ENCODE peak calls at places on chromosomes 4 and X, in four cellular contexts. One of them, this sample, is unnamed.

GRCh38 chr4:76584235-76585152 is 149.5 kb downstream of the SHROOM3 start:
- DNase-seq in HCT116: no peak
- DNase-seq in GM12878: no peak
- DNase-seq in SK-N-SH: no peak
- DNase-seq in this sample: no peak

GRCh38 chr4:54703182-54703581 is 45.4 kb downstream of the KIT start:
- DNase-seq in HCT116: no peak
- DNase-seq in GM12878: no peak
- DNase-seq in SK-N-SH: no peak
- DNase-seq in this sample: no peak

GRCh38 chr4:69718376-69719293 is 41.8 kb downstream of the SULT1B1 start:
- DNase-seq in HCT116: no peak
- DNase-seq in GM12878: no peak
- DNase-seq in SK-N-SH: no peak
- DNase-seq in this sample: no peak

GRCh38 chr4:3729885-3730226 is 36.3 kb upstream of the ADRA2C start:
- DNase-seq in HCT116: no peak
- DNase-seq in GM12878: no peak
- DNase-seq in SK-N-SH: no peak
- DNase-seq in this sample: no peak

GRCh38 chr4:73662709-73663546 is 42.7 kb upstream of the RASSF6 start:
- DNase-seq in HCT116: peak; percentile 21
- DNase-seq in GM12878: no peak
- DNase-seq in SK-N-SH: no peak
- DNase-seq in this sample: peak; percentile 22

GRCh38 chr4:73161527-73162185 is 92.1 kb upstream of the COX18 start:
- DNase-seq in HCT116: no peak
- DNase-seq in GM12878: no peak
- DNase-seq in SK-N-SH: no peak
- DNase-seq in this sample: no peak

GRCh38 chrX:95505721-95506120 is 1178.9 kb upstream of the DIAPH2 start:
- DNase-seq in HCT116: no peak
- DNase-seq in GM12878: no peak
- DNase-seq in SK-N-SH: no peak
- DNase-seq in this sample: no peak

GRCh38 chrX:74500067-74500466 is 78.8 kb downstream of the SLC16A2 start:
- DNase-seq in HCT116: no peak
- DNase-seq in GM12878: no peak
- DNase-seq in SK-N-SH: no peak
- DNase-seq in this sample: no peak

GRCh38 chrX:68454476-68455150 is 21.3 kb upstream of the OPHN1 start:
- DNase-seq in HCT116: no peak
- DNase-seq in GM12878: no peak
- DNase-seq in SK-N-SH: no peak
- DNase-seq in this sample: peak; percentile 75

GRCh38 chr4:149498246-149498645 is 317.4 kb downstream of the IQCM start:
- DNase-seq in HCT116: no peak
- DNase-seq in GM12878: no peak
- DNase-seq in SK-N-SH: no peak
- DNase-seq in this sample: no peak

GRCh38 chr4:15964159-15964558 is 1.2 kb upstream of the FGFBP2 start:
- DNase-seq in HCT116: no peak
- DNase-seq in GM12878: no peak
- DNase-seq in SK-N-SH: no peak
- DNase-seq in this sample: no peak

GRCh38 chr4:1851575-1852415 is 4.2 kb downstream of the LETM1 start:
- DNase-seq in HCT116: no peak
- DNase-seq in GM12878: no peak
- DNase-seq in SK-N-SH: no peak
- DNase-seq in this sample: no peak

GRCh38 chr4:128332086-128332485 is 44.5 kb upstream of the PGRMC2 start:
- DNase-seq in HCT116: no peak
- DNase-seq in GM12878: no peak
- DNase-seq in SK-N-SH: no peak
- DNase-seq in this sample: no peak

GRCh38 chr4:39151120-39151713 is 31.1 kb upstream of the WDR19 start:
- DNase-seq in HCT116: no peak
- DNase-seq in GM12878: no peak
- DNase-seq in SK-N-SH: peak; percentile 9
- DNase-seq in this sample: no peak

GRCh38 chr4:26936284-26937065 is 75.8 kb downstream of the STIM2 start:
- DNase-seq in HCT116: no peak
- DNase-seq in GM12878: no peak
- DNase-seq in SK-N-SH: no peak
- DNase-seq in this sample: no peak

GRCh38 chr4:186554485-186554884 is 882 bp downstream of the MTNR1A start:
- DNase-seq in HCT116: peak; percentile 37
- DNase-seq in GM12878: no peak
- DNase-seq in SK-N-SH: no peak
- DNase-seq in this sample: peak; percentile 44

GRCh38 chr4:39850727-39851126 is 127.0 kb downstream of the PDS5A start:
- DNase-seq in HCT116: no peak
- DNase-seq in GM12878: no peak
- DNase-seq in SK-N-SH: no peak
- DNase-seq in this sample: no peak

GRCh38 chr4:21757281-21757680 is 191.3 kb downstream of the KCNIP4 start:
- DNase-seq in HCT116: no peak
- DNase-seq in GM12878: no peak
- DNase-seq in SK-N-SH: no peak
- DNase-seq in this sample: no peak

GRCh38 chr4:99861120-99861905 is 32.9 kb downstream of the LAMTOR3 start:
- DNase-seq in HCT116: no peak
- DNase-seq in GM12878: no peak
- DNase-seq in SK-N-SH: no peak
- DNase-seq in this sample: no peak

GRCh38 chr4:168248311-168248710 is 70.2 kb downstream of the DDX60 start:
- DNase-seq in HCT116: no peak
- DNase-seq in GM12878: no peak
- DNase-seq in SK-N-SH: no peak
- DNase-seq in this sample: no peak

GRCh38 chr4:154687840-154688239 is 56.0 kb upstream of the LRAT start:
- DNase-seq in HCT116: no peak
- DNase-seq in GM12878: no peak
- DNase-seq in SK-N-SH: no peak
- DNase-seq in this sample: no peak

GRCh38 chr4:87497141-87497540 is 32.0 kb downstream of the SPARCL1 start:
- DNase-seq in HCT116: no peak
- DNase-seq in GM12878: no peak
- DNase-seq in SK-N-SH: no peak
- DNase-seq in this sample: no peak

GRCh38 chr4:104966349-104967033 is 180.2 kb upstream of the TET2 start:
- DNase-seq in HCT116: no peak
- DNase-seq in GM12878: peak; percentile 96
- DNase-seq in SK-N-SH: no peak
- DNase-seq in this sample: peak; percentile 80

GRCh38 chr4:139300431-139301142 is 718 bp upstream of the NAA15 start:
- DNase-seq in HCT116: no peak
- DNase-seq in GM12878: peak; percentile 36
- DNase-seq in SK-N-SH: peak; percentile 38
- DNase-seq in this sample: no peak

GRCh38 chr4:102299708-102300107 is 45.6 kb downstream of the SLC39A8 start:
- DNase-seq in HCT116: peak; percentile 32
- DNase-seq in GM12878: no peak
- DNase-seq in SK-N-SH: peak; percentile 24
- DNase-seq in this sample: no peak

GRCh38 chrX:139720136-139720535 is 12.2 kb upstream of the MCF2 start:
- DNase-seq in HCT116: no peak
- DNase-seq in GM12878: no peak
- DNase-seq in SK-N-SH: no peak
- DNase-seq in this sample: no peak

GRCh38 chr4:26746742-26747351 is 113.8 kb upstream of the STIM2 start:
- DNase-seq in HCT116: no peak
- DNase-seq in GM12878: peak; percentile 55
- DNase-seq in SK-N-SH: no peak
- DNase-seq in this sample: no peak

GRCh38 chr4:75142850-75143249 is 209.9 kb downstream of the PARM1 start:
- DNase-seq in HCT116: no peak
- DNase-seq in GM12878: no peak
- DNase-seq in SK-N-SH: no peak
- DNase-seq in this sample: no peak

GRCh38 chr4:176841730-176842129 is 49.0 kb upstream of the VEGFC start:
- DNase-seq in HCT116: no peak
- DNase-seq in GM12878: no peak
- DNase-seq in SK-N-SH: no peak
- DNase-seq in this sample: no peak
- TF ChIP-seq JUND in HCT116: no peak
- TF ChIP-seq JUND in GM12878: no peak
- TF ChIP-seq JUND in SK-N-SH: peak; percentile 99
- TF ChIP-seq JUND in this sample: no peak

DNA sequence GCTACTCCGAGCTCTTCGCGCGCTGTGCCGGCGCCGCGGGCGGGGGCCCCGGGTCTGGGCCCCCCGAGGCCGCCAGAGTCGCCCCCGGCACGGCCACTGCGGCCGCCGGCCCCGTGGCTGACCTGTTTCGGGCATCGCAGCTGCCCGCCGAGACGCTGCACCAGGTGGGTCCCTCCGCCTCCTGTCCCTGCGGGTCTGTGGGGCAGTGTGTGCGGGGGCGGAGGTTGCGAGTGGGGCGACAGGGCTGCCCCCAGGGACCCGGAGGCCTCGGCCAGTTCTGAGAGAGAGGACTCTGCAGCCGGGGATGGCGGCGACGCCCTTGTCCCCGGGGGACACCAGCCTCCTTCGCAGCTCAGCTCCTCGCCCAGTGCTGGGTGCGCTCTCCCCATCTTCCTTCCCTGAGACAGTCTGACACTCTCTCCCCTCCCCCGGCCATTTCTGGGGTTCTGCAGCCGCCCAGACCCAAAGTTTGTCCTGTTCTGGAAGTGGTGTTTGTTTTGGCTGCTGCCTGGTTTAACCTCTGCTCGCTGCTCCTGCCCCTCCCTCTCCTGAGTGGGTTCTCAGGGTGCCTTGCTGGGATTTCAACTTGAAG is 609 bp downstream of the REPS2 start:
- DNase-seq in HCT116: no peak
- DNase-seq in GM12878: no peak
- DNase-seq in SK-N-SH: no peak
- DNase-seq in this sample: peak; percentile 6
- TF ChIP-seq JUND in HCT116: no peak
- TF ChIP-seq JUND in GM12878: no peak
- TF ChIP-seq JUND in SK-N-SH: no peak
- TF ChIP-seq JUND in this sample: no peak

GRCh38 chrX:18377802-18378201 is 23.3 kb upstream of the SCML2 start:
- DNase-seq in HCT116: peak; percentile 29
- DNase-seq in GM12878: no peak
- DNase-seq in SK-N-SH: peak; percentile 46
- DNase-seq in this sample: peak; percentile 7
- TF ChIP-seq JUND in HCT116: no peak
- TF ChIP-seq JUND in GM12878: no peak
- TF ChIP-seq JUND in SK-N-SH: no peak
- TF ChIP-seq JUND in this sample: no peak

GRCh38 chr4:110865611-110866254 is 242.9 kb upstream of the PITX2 start:
- DNase-seq in HCT116: no peak
- DNase-seq in GM12878: no peak
- DNase-seq in SK-N-SH: no peak
- DNase-seq in this sample: no peak
- TF ChIP-seq JUND in HCT116: no peak
- TF ChIP-seq JUND in GM12878: no peak
- TF ChIP-seq JUND in SK-N-SH: no peak
- TF ChIP-seq JUND in this sample: no peak

GRCh38 chr4:8817081-8817812 is 54.4 kb downstream of the HMX1 start:
- DNase-seq in HCT116: no peak
- DNase-seq in GM12878: no peak
- DNase-seq in SK-N-SH: peak; percentile 1
- DNase-seq in this sample: no peak
- TF ChIP-seq JUND in HCT116: no peak
- TF ChIP-seq JUND in GM12878: no peak
- TF ChIP-seq JUND in SK-N-SH: no peak
- TF ChIP-seq JUND in this sample: no peak

GRCh38 chr4:119627267-119628190 is 1.1 kb downstream of the PDE5A start:
- DNase-seq in HCT116: peak; percentile 19
- DNase-seq in GM12878: no peak
- DNase-seq in SK-N-SH: peak; percentile 92
- DNase-seq in this sample: peak; percentile 61

GRCh38 chr4:119629142-119629471 is 503 bp upstream of the PDE5A start:
- DNase-seq in HCT116: no peak
- DNase-seq in GM12878: no peak
- DNase-seq in SK-N-SH: no peak
- DNase-seq in this sample: no peak

GRCh38 chr4:119626943-119627266 is 1.7 kb downstream of the PDE5A start:
- DNase-seq in HCT116: no peak
- DNase-seq in GM12878: no peak
- DNase-seq in SK-N-SH: no peak
- DNase-seq in this sample: no peak

GRCh38 chr4:119628281-119629141 is at the start of gene PDE5A:
- DNase-seq in HCT116: peak; percentile 70
- DNase-seq in GM12878: no peak
- DNase-seq in SK-N-SH: peak; percentile 85
- DNase-seq in this sample: peak; percentile 58

DNA sequence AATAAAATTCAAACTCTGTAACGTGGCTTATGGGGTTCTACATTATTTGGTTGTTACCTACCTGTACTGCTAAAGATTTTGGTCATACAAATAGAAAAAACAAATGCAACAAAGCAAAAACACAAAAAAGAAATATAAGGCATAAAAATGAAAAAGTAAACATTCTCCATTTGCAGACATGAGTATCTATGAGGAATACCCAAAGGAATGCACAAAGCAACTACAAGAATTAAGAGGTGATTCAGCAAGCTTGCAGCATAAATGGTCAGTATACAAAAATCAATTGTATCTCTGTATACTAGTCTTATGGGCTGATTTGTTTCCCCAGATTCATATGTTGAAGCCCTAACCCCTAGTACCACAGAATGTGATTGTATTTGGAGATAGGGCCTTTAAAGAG is 3.6 kb upstream of the PDE5A start:
- DNase-seq in HCT116: no peak
- DNase-seq in GM12878: no peak
- DNase-seq in SK-N-SH: no peak
- DNase-seq in this sample: no peak
- TF ChIP-seq JUND in HCT116: no peak
- TF ChIP-seq JUND in GM12878: no peak
- TF ChIP-seq JUND in SK-N-SH: no peak
- TF ChIP-seq JUND in this sample: no peak

DNA sequence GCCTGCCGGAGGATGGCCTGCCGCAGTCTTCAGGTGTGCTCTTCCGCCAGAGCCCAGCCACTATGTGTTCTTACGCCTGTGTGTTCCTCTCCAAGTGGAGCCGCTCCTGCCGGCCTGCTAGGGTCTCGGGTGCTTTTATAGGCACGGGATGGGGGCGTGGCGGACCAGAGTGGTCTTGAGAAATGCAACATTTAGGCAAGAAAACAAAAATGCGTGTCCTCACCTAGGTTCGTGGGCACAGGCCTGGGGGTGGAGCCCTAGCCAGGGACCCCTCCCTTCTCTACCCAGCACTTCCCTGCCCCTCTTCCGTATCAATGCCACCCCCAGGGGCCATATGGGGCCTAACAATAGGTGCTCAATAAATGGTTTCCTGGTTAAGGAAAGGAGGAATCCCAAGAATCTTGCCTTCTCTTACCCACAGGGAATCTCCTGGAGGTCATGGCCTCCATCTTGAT is 34.4 kb upstream of the LRBA start:
- DNase-seq in HCT116: no peak
- DNase-seq in GM12878: no peak
- DNase-seq in SK-N-SH: no peak
- DNase-seq in this sample: no peak
- TF ChIP-seq JUND in HCT116: no peak
- TF ChIP-seq JUND in GM12878: no peak
- TF ChIP-seq JUND in SK-N-SH: no peak
- TF ChIP-seq JUND in this sample: no peak

This sample was measured in T47D.